ENCODE peak calls at places on chromosomes 2 and 18, in nine cellular contexts. F is Calu3; Z is H9; L is EL; Y is C1 segment of cervical spinal cord; B is esophagus squamous epithelium; V is Panc1; C is effector CD4-positive, alpha-beta T cell; R is fibroblast of the conjunctiva. D is an unnamed sample.

GRCh38 chr2:147826615-147827375 is 18.0 kb upstream of the ACVR2A start:
- DNase-seq in L (no peak), F (no peak), Z (no peak), R (no peak), Y (no peak), B (no peak), C (no peak), V (no peak), D (no peak)

GRCh38 chr2:159925975-159926374 is 128.0 kb upstream of the CD302 start:
- DNase-seq in V (no peak), Y (no peak), B (no peak), L (no peak), F (no peak), C (no peak), R (no peak), Z (no peak), D (no peak)

GRCh38 chr18:11963991-11964484 is 17.3 kb upstream of the IMPA2 start:
- DNase-seq in F (no peak), V (no peak), L (peak; percentile 18), C (no peak), Y (no peak), B (no peak), Z (no peak), R (no peak), D (no peak)

GRCh38 chr2:173760553-173760952 is 204.6 kb downstream of the SP3 start:
- DNase-seq in Y (no peak), R (peak; percentile 3), F (no peak), C (no peak), V (no peak), Z (no peak), L (no peak), B (no peak), D (no peak)

GRCh38 chr2:29765711-29766110 is 155.7 kb downstream of the ALK start:
- DNase-seq in V (no peak), F (no peak), L (peak; percentile 14), Z (no peak), C (no peak), Y (no peak), B (no peak), R (peak; percentile 12), D (no peak)

GRCh38 chr18:8982416-8983183 is 119.9 kb upstream of the NDUFV2 start:
- DNase-seq in B (no peak), R (peak; percentile 82), Y (no peak), F (peak; percentile 75), L (peak; percentile 77), C (no peak), Z (no peak), V (peak; percentile 51), D (peak; percentile 80)

GRCh38 chr2:175049671-175050070 is 44.5 kb upstream of the CHN1 start:
- DNase-seq in Z (no peak), B (no peak), R (no peak), C (no peak), L (no peak), F (no peak), V (no peak), Y (no peak), D (no peak)

GRCh38 chr2:154402138-154402714 is 296.3 kb upstream of the KCNJ3 start:
- DNase-seq in F (no peak), B (no peak), V (peak; percentile 12), Y (no peak), Z (no peak), L (peak; percentile 6), C (no peak), R (peak; percentile 26), D (peak; percentile 74)

GRCh38 chr2:60092781-60093180 is 460.7 kb downstream of the BCL11A start:
- DNase-seq in L (no peak), C (no peak), B (no peak), Z (no peak), R (no peak), V (no peak), F (no peak), Y (no peak), D (no peak)

GRCh38 chr2:205865794-205866490 is 183.6 kb downstream of the NRP2 start:
- DNase-seq in V (no peak), Y (no peak), C (no peak), R (no peak), Z (no peak), B (no peak), F (no peak), L (peak; percentile 30), D (no peak)

GRCh38 chr2:33531345-33532059 is 55.1 kb downstream of the RASGRP3 start:
- DNase-seq in Z (no peak), V (no peak), F (no peak), L (peak; percentile 56), C (no peak), B (no peak), R (no peak), Y (no peak), D (no peak)

GRCh38 chr2:65846984-65847383 is 414.6 kb upstream of the SPRED2 start:
- DNase-seq in C (no peak), F (no peak), Y (no peak), Z (no peak), R (no peak), B (no peak), V (no peak), L (no peak), D (no peak)

GRCh38 chr2:8300905-8301304 is 381.0 kb upstream of the ID2 start:
- DNase-seq in R (no peak), Z (peak; percentile 15), B (no peak), Y (no peak), F (no peak), V (no peak), C (no peak), L (no peak), D (no peak)

GRCh38 chr2:119788751-119789150 is 29.0 kb downstream of the PTPN4 start:
- DNase-seq in R (no peak), V (no peak), Z (no peak), C (no peak), Y (no peak), F (no peak), L (no peak), B (no peak), D (no peak)

GRCh38 chr2:136117391-136117841 is 533 bp downstream of the CXCR4 start:
- DNase-seq in C (peak; percentile 45), R (no peak), F (peak; percentile 32), L (peak; percentile 36), B (no peak), V (no peak), Z (peak; percentile 47), Y (no peak), D (peak; percentile 56)

GRCh38 chr2:60556998-60557955 is 3.8 kb upstream of the BCL11A start:
- DNase-seq in L (no peak), B (no peak), Y (no peak), C (no peak), Z (no peak), R (no peak), V (no peak), F (no peak), D (no peak)

GRCh38 chr2:216346781-216347180 is 25.5 kb downstream of the MARCHF4 start:
- DNase-seq in F (no peak), R (no peak), Y (no peak), B (no peak), C (no peak), V (no peak), Z (no peak), L (no peak), D (no peak)

GRCh38 chr2:237616373-237617304 is 10.7 kb upstream of the LRRFIP1 start:
- DNase-seq in F (no peak), Y (no peak), L (peak; percentile 70), B (no peak), Z (peak; percentile 15), C (no peak), V (no peak), R (peak; percentile 56), D (peak; percentile 76)

GRCh38 chr2:7887441-7887840 is 794.4 kb upstream of the ID2 start:
- DNase-seq in L (no peak), R (no peak), V (no peak), Y (no peak), F (no peak), Z (no peak), B (no peak), C (no peak), D (no peak)

GRCh38 chr2:46886268-46887027 is 29.2 kb downstream of the MCFD2 start:
- DNase-seq in Z (no peak), F (no peak), V (no peak), Y (no peak), L (no peak), C (no peak), R (no peak), B (no peak), D (no peak)

GRCh38 chr2:36392854-36393253 is 37.3 kb downstream of the CRIM1 start:
- DNase-seq in F (no peak), V (no peak), B (no peak), Y (no peak), R (no peak), L (no peak), Z (peak; percentile 62), C (no peak), D (no peak)

GRCh38 chr2:150663143-150663542 is 175.7 kb upstream of the RND3 start:
- DNase-seq in R (peak; percentile 71), V (no peak), L (peak; percentile 87), C (no peak), F (no peak), Z (no peak), B (no peak), Y (no peak), D (peak; percentile 83)

GRCh38 chr18:9495465-9495864 is 20.2 kb downstream of the RALBP1 start:
- DNase-seq in L (no peak), Z (no peak), R (no peak), V (no peak), C (no peak), B (no peak), Y (no peak), F (no peak), D (no peak)

GRCh38 chr2:30978044-30978443 is 160.2 kb downstream of the GALNT14 start:
- DNase-seq in R (no peak), C (no peak), Z (no peak), F (no peak), Y (no peak), B (no peak), V (no peak), L (no peak), D (no peak)

GRCh38 chr2:42494434-42495233 is 852 bp upstream of the KCNG3 start:
- DNase-seq in L (peak; percentile 74), F (peak; percentile 88), Z (peak; percentile 93), C (peak; percentile 52), V (peak; percentile 83), B (no peak), Y (peak; percentile 5), R (peak; percentile 75), D (peak; percentile 83)

GRCh38 chr2:69779258-69779989 is 37.5 kb downstream of the ANXA4 start:
- DNase-seq in L (peak; percentile 25), V (no peak), F (peak; percentile 44), Y (no peak), R (no peak), B (no peak), C (no peak), Z (no peak), D (no peak)